ENCODE peak calls at places on chromosomes 16 and 17, in seven cellular contexts. L is HFFc6, I is HCT116, A is transverse colon, K is cardiac muscle cell, Z is RWPE1, J is PC-9. T is an unnamed sample.

GRCh38 chr17:43759836-43760235 is 1.2 kb upstream of the SOST start:
- DNase-seq in K (no peak), J (peak), Z (peak), A (no peak), I (no peak), L (no peak), T (no peak)

GRCh38 chr16:4372578-4373355 is 1.1 kb downstream of the VASN start:
- DNase-seq in J (no peak), K (peak), I (no peak), L (peak), A (no peak), Z (peak), T (no peak)

GRCh38 chr17:37818689-37819088 is 73.8 kb upstream of the HNF1B start:
- DNase-seq in K (no peak), Z (peak), A (peak), J (peak), I (peak), L (no peak), T (no peak)

GRCh38 chr17:9575381-9576072 is at the start of gene STX8:
- DNase-seq in A (peak), Z (peak), K (peak), L (peak), I (peak), J (peak), T (peak)

GRCh38 chr16:72018470-72018869 is 9.9 kb downstream of the DHODH start:
- DNase-seq in L (no peak), A (no peak), I (no peak), K (no peak), Z (no peak), J (no peak), T (no peak)

GRCh38 chr17:36592316-36592710 is 634 bp downstream of the DHRS11 start:
- DNase-seq in K (peak), I (no peak), J (peak), A (peak), Z (peak), L (no peak), T (no peak)

GRCh38 chr17:49456172-49456965 is 38.7 kb upstream of the NGFR start:
- DNase-seq in K (peak), Z (no peak), J (no peak), I (no peak), L (peak), A (no peak), T (no peak)

GRCh38 chr16:58306327-58306726 is 11.5 kb upstream of the PRSS54 start:
- DNase-seq in Z (no peak), I (peak), K (peak), J (peak), L (peak), A (peak), T (no peak)

GRCh38 chr17:57861000-57861736 is 11.3 kb upstream of the MRPS23 start:
- DNase-seq in Z (no peak), I (peak), A (peak), K (no peak), L (no peak), J (peak), T (no peak)

GRCh38 chr16:20566864-20567263 is 9.3 kb downstream of the ACSM2B start:
- DNase-seq in L (no peak), I (no peak), J (no peak), A (no peak), Z (no peak), K (no peak), T (no peak)

GRCh38 chr16:56263711-56264608 is 72.7 kb downstream of the GNAO1 start:
- DNase-seq in L (no peak), K (no peak), A (no peak), J (no peak), I (no peak), Z (no peak), T (no peak)

GRCh38 chr17:13646969-13647368 is 45.2 kb upstream of the HS3ST3A1 start:
- DNase-seq in J (no peak), Z (no peak), A (no peak), L (no peak), K (peak), I (no peak), T (no peak)

GRCh38 chr16:88883946-88884345 is 17.5 kb upstream of the PABPN1L start:
- DNase-seq in J (no peak), K (no peak), Z (no peak), L (no peak), A (no peak), I (no peak), T (no peak)

GRCh38 chr17:76909971-76910760 is 42.0 kb downstream of the MGAT5B start:
- DNase-seq in J (peak), K (peak), L (peak), Z (peak), I (peak), A (peak), T (peak)

GRCh38 chr17:30824356-30825145 is at the start of gene CRLF3:
- DNase-seq in A (peak), I (peak), L (peak), J (peak), Z (peak), K (peak), T (peak)

GRCh38 chr16:81480856-81481821 is 36.5 kb downstream of the CMIP start:
- DNase-seq in K (peak), A (peak), J (no peak), I (no peak), L (peak), Z (no peak), T (no peak)

GRCh38 chr16:2842340-2843000 is 12.4 kb downstream of the ZG16B start:
- DNase-seq in A (peak), L (no peak), J (no peak), I (peak), K (peak), Z (no peak), T (no peak)

GRCh38 chr16:85479972-85480726 is 133.0 kb upstream of the GSE1 start:
- DNase-seq in L (no peak), Z (no peak), I (no peak), A (peak), J (peak), K (no peak), T (no peak)

GRCh38 chr17:78144146-78144719 is 2.0 kb upstream of the C17orf99 start:
- DNase-seq in J (peak), Z (no peak), K (peak), L (peak), A (peak), I (no peak), T (no peak)

GRCh38 chr16:87200637-87201036 is 116.6 kb downstream of the C16orf95 start:
- DNase-seq in K (no peak), L (no peak), I (no peak), Z (no peak), J (no peak), A (no peak), T (no peak)

GRCh38 chr17:32609085-32609484 is 122.3 kb downstream of the CDK5R1 start:
- DNase-seq in I (peak), K (no peak), J (peak), L (peak), A (peak), Z (peak), T (no peak)

GRCh38 chr16:29641561-29641960 is 21.5 kb upstream of the SPN start:
- DNase-seq in A (no peak), L (no peak), I (no peak), Z (no peak), J (no peak), K (no peak), T (no peak)
- TF ChIP-seq CTCF in A (no peak), L (peak), I (peak), Z (no peak), J (peak), K (no peak), T (no peak)

GRCh38 chr17:16428098-16428882 is 12.9 kb downstream of the TRPV2 start:
- DNase-seq in L (peak), A (peak), J (no peak), I (no peak), K (peak), Z (no peak), T (peak)
- TF ChIP-seq CTCF in L (peak), A (peak), J (peak), I (peak), K (peak), Z (peak), T (peak)

DNA sequence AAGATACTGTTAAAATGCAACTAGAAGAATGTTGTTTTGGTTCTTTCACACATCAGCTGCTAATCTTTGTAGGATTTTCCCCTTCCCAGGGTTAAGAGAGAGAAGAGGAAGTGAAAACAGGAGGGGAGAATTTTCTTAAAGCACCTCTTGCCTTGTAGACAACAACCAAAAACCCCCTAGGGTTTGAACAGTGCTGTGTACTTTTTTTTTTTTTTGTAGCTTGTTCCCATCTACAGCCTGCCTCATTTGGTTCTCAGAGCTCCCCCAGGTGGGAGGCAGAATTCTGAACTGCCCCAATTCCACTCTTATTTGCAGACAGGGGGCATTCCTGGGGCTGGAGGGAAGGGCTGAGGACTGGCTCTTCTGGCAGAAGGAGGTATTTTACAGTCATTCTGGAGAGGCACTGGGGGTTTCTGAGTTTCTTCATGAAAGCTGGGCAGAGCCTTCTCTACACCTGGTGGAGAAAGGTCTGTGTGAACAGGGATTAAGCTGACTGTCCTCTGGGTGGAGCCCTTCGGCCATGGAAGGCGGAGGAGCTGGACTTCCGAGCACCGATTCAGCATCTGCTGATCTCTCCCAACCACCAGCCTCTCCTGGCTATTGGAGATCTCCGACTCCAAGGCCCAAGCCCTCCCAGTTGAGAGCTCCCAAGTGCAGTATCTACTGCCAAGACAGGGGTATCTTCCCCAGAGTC is 32.2 kb downstream of the SMARCE1 start:
- DNase-seq in J (peak), I (peak), Z (peak), A (peak), K (peak), L (peak), T (peak)
- TF ChIP-seq CTCF in J (peak), I (peak), Z (peak), A (peak), K (peak), L (peak), T (peak)

GRCh38 chr17:54754560-54754959 is 146.1 kb upstream of the TOM1L1 start:
- DNase-seq in K (no peak), A (no peak), I (peak), J (peak), Z (no peak), L (no peak), T (no peak)
- TF ChIP-seq CTCF in K (no peak), A (peak), I (no peak), J (peak), Z (no peak), L (peak), T (peak)

GRCh38 chr16:10539793-10540192 is 40.6 kb downstream of the EMP2 start:
- DNase-seq in L (no peak), K (no peak), I (no peak), Z (no peak), A (no peak), J (no peak), T (no peak)
- TF ChIP-seq CTCF in L (no peak), K (no peak), I (no peak), Z (no peak), A (no peak), J (no peak), T (no peak)

GRCh38 chr17:68579194-68579900 is 21.8 kb downstream of the FAM20A start:
- DNase-seq in L (no peak), J (no peak), Z (no peak), I (no peak), A (no peak), K (no peak), T (no peak)

GRCh38 chr17:68578236-68578635 is 22.9 kb downstream of the FAM20A start:
- DNase-seq in L (no peak), I (no peak), A (no peak), J (no peak), Z (no peak), K (no peak), T (no peak)

GRCh38 chr17:68576137-68576536 is 25.0 kb downstream of the FAM20A start:
- DNase-seq in J (no peak), Z (no peak), L (no peak), A (no peak), I (no peak), K (no peak), T (no peak)

GRCh38 chr17:68580236-68580903 is 20.8 kb downstream of the FAM20A start:
- DNase-seq in L (peak), A (no peak), K (peak), I (no peak), J (no peak), Z (no peak), T (no peak)

DNA sequence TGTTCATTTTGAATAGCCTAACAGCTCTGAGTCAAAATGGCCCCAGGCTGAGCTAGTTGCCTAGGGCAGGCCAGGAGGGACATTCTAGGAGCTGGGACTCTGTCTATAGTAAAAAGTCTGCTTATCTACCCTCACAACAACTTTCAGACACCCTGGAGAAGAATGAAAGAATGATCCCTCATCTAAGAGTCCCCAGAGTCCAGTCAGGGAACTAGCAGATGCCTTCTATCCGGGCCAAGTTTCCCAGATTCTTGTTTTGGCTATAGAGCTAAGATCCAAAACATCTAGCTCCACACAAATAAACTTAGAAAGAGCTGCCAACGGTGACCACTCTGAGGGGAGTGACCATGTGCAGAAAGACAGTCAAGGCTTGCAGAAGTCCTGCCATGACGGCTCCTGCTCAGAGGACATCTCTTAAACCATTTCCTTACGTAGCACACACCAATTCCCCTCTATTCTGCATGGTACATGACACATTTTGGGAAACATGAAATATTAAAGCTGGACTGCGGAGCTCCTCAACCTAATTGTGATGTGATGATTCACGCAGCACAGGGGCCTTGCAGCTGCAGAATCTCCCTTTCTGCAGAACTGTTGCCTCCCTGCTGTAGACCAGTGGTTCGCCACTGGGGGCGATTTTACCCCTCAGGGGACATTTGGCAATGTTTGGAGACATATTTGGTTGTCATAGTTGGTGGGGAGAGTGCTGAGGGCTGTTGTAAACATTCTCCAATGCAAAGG is 24.2 kb downstream of the FAM20A start:
- DNase-seq in A (no peak), J (no peak), Z (no peak), L (peak), I (no peak), K (peak), T (no peak)
- TF ChIP-seq CTCF in A (no peak), J (no peak), Z (no peak), L (peak), I (no peak), K (peak), T (no peak)

DNA sequence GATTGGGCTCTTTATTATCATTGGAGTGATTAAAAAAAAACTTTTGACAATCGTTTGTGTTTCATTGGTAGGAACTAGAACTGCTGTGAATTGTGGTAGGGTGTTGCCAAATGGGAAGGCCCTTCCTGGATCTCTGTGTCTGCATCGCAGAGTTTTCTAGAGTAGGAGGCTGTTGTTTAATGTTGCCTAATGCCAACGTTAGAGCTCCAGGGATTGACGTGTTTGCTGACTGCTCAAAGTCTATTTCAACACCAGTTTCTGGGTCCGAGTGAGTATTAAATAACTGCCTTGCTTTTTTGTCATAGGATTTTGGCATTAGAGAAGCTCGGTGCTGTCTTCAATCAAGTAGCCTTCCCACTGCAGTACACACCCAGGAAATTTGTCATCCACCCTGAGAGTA is 40.0 kb downstream of the SF3B3 start:
- DNase-seq in L (no peak), Z (no peak), K (peak), J (no peak), A (no peak), I (no peak), T (no peak)
- TF ChIP-seq CTCF in L (no peak), Z (no peak), K (no peak), J (no peak), A (no peak), I (no peak), T (no peak)

T was measured in progenitor cell of endocrine pancreas.